ENCODE peak calls at places on chromosomes 4 and X, in seven cellular contexts. B is T-helper 1 cell; H is CD8-positive, alpha-beta T cell; J is NCI-H1694; M is NCI-H1105; O is stomach; W is AG10803. E is an unnamed sample.

GRCh38 chr4:121096629-121097028 is 24.3 kb upstream of the NDNF start:
- DNase-seq in B (no peak), H (no peak), J (no peak), M (peak), O (no peak), W (peak), E (peak)

GRCh38 chr4:165410214-165410613 is 31.4 kb downstream of the CPE start:
- DNase-seq in B (no peak), H (no peak), J (no peak), M (peak), O (no peak), W (no peak), E (no peak)

GRCh38 chrX:154799554-154800348 is 5.5 kb downstream of the MPP1 start:
- DNase-seq in B (no peak), H (no peak), J (no peak), M (peak), O (peak), W (no peak), E (peak)

GRCh38 chr4:1201851-1202525 is 29.6 kb upstream of the SPON2 start:
- DNase-seq in B (peak), H (peak), J (no peak), M (no peak), O (peak), W (peak), E (peak)

GRCh38 chr4:73443224-73443623 is 7.2 kb downstream of the AFP start:
- DNase-seq in B (no peak), H (no peak), J (no peak), M (no peak), O (no peak), W (no peak), E (no peak)

GRCh38 chr4:112859456-112860184 is 189.8 kb upstream of the ANK2 start:
- DNase-seq in B (no peak), H (no peak), J (no peak), M (no peak), O (no peak), W (no peak), E (no peak)

GRCh38 chr4:102429553-102429952 is 71.6 kb upstream of the NFKB1 start:
- DNase-seq in B (no peak), H (no peak), J (no peak), M (no peak), O (no peak), W (peak), E (peak)

GRCh38 chr4:80036306-80036705 is 36.7 kb downstream of the ANTXR2 start:
- DNase-seq in B (no peak), H (no peak), J (no peak), M (no peak), O (no peak), W (no peak), E (no peak)

GRCh38 chr4:46390353-46391058 is 578 bp upstream of the GABRA2 start:
- DNase-seq in B (no peak), H (no peak), J (no peak), M (no peak), O (no peak), W (no peak), E (peak)